ENCODE peak calls at places on chromosomes 4 and X, in ten cellular contexts. One of them, this sample, is unnamed.

GRCh38 chr4:151260526-151260925 is 16.4 kb upstream of the PRSS48 start:
- DNase-seq in tibial artery: no peak
- DNase-seq in kidney: no peak
- DNase-seq in WERI-Rb-1: no peak
- DNase-seq in cardiac muscle cell: no peak
- DNase-seq in breast epithelium: no peak
- DNase-seq in endothelial cell of umbilical vein: no peak
- DNase-seq in transverse colon: no peak
- DNase-seq in right lobe of liver: no peak
- DNase-seq in CD8-positive, alpha-beta T cell: no peak
- DNase-seq in this sample: no peak

GRCh38 chr4:117327491-117327890 is 242.1 kb upstream of the TRAM1L1 start:
- DNase-seq in tibial artery: no peak
- DNase-seq in kidney: no peak
- DNase-seq in WERI-Rb-1: no peak
- DNase-seq in cardiac muscle cell: no peak
- DNase-seq in breast epithelium: no peak
- DNase-seq in endothelial cell of umbilical vein: no peak
- DNase-seq in transverse colon: no peak
- DNase-seq in right lobe of liver: no peak
- DNase-seq in CD8-positive, alpha-beta T cell: no peak
- DNase-seq in this sample: no peak

GRCh38 chrX:43741843-43742573 is 85.9 kb downstream of the MAOA start:
- DNase-seq in tibial artery: peak
- DNase-seq in kidney: no peak
- DNase-seq in WERI-Rb-1: no peak
- DNase-seq in cardiac muscle cell: peak
- DNase-seq in breast epithelium: no peak
- DNase-seq in endothelial cell of umbilical vein: no peak
- DNase-seq in transverse colon: no peak
- DNase-seq in right lobe of liver: no peak
- DNase-seq in CD8-positive, alpha-beta T cell: no peak
- DNase-seq in this sample: no peak

GRCh38 chr4:6342530-6343293 is 73.1 kb downstream of the WFS1 start:
- DNase-seq in tibial artery: peak
- DNase-seq in kidney: peak
- DNase-seq in WERI-Rb-1: peak
- DNase-seq in cardiac muscle cell: peak
- DNase-seq in breast epithelium: no peak
- DNase-seq in endothelial cell of umbilical vein: no peak
- DNase-seq in transverse colon: no peak
- DNase-seq in right lobe of liver: no peak
- DNase-seq in CD8-positive, alpha-beta T cell: no peak
- DNase-seq in this sample: peak

GRCh38 chr4:169256101-169256612 is 14.6 kb downstream of the SH3RF1 start:
- DNase-seq in tibial artery: no peak
- DNase-seq in kidney: no peak
- DNase-seq in WERI-Rb-1: no peak
- DNase-seq in cardiac muscle cell: no peak
- DNase-seq in breast epithelium: no peak
- DNase-seq in endothelial cell of umbilical vein: no peak
- DNase-seq in transverse colon: no peak
- DNase-seq in right lobe of liver: no peak
- DNase-seq in CD8-positive, alpha-beta T cell: no peak
- DNase-seq in this sample: no peak

GRCh38 chr4:106287353-106287969 is 28.5 kb downstream of the TBCK start:
- DNase-seq in tibial artery: no peak
- DNase-seq in kidney: no peak
- DNase-seq in WERI-Rb-1: no peak
- DNase-seq in cardiac muscle cell: peak
- DNase-seq in breast epithelium: no peak
- DNase-seq in endothelial cell of umbilical vein: peak
- DNase-seq in transverse colon: no peak
- DNase-seq in right lobe of liver: no peak
- DNase-seq in CD8-positive, alpha-beta T cell: no peak
- DNase-seq in this sample: no peak

GRCh38 chr4:140117946-140118345 is 36.0 kb downstream of the MAML3 start:
- DNase-seq in tibial artery: no peak
- DNase-seq in kidney: no peak
- DNase-seq in WERI-Rb-1: no peak
- DNase-seq in cardiac muscle cell: no peak
- DNase-seq in breast epithelium: no peak
- DNase-seq in endothelial cell of umbilical vein: no peak
- DNase-seq in transverse colon: no peak
- DNase-seq in right lobe of liver: no peak
- DNase-seq in CD8-positive, alpha-beta T cell: no peak
- DNase-seq in this sample: no peak

GRCh38 chrX:100980608-100981497 is 11.3 kb downstream of the ARL13A start:
- DNase-seq in tibial artery: peak
- DNase-seq in kidney: peak
- DNase-seq in WERI-Rb-1: no peak
- DNase-seq in cardiac muscle cell: peak
- DNase-seq in breast epithelium: peak
- DNase-seq in endothelial cell of umbilical vein: peak
- DNase-seq in transverse colon: no peak
- DNase-seq in right lobe of liver: peak
- DNase-seq in CD8-positive, alpha-beta T cell: no peak
- DNase-seq in this sample: no peak

GRCh38 chr4:158079661-158080060 is 93.2 kb downstream of the GASK1B start:
- DNase-seq in tibial artery: no peak
- DNase-seq in kidney: no peak
- DNase-seq in WERI-Rb-1: no peak
- DNase-seq in cardiac muscle cell: no peak
- DNase-seq in breast epithelium: no peak
- DNase-seq in endothelial cell of umbilical vein: peak
- DNase-seq in transverse colon: no peak
- DNase-seq in right lobe of liver: no peak
- DNase-seq in CD8-positive, alpha-beta T cell: no peak
- DNase-seq in this sample: no peak

GRCh38 chr4:158074851-158075250 is 98.0 kb downstream of the GASK1B start:
- DNase-seq in tibial artery: no peak
- DNase-seq in kidney: no peak
- DNase-seq in WERI-Rb-1: no peak
- DNase-seq in cardiac muscle cell: no peak
- DNase-seq in breast epithelium: no peak
- DNase-seq in endothelial cell of umbilical vein: no peak
- DNase-seq in transverse colon: no peak
- DNase-seq in right lobe of liver: no peak
- DNase-seq in CD8-positive, alpha-beta T cell: no peak
- DNase-seq in this sample: no peak

GRCh38 chr4:158077835-158078234 is 95.0 kb downstream of the GASK1B start:
- DNase-seq in tibial artery: no peak
- DNase-seq in kidney: no peak
- DNase-seq in WERI-Rb-1: no peak
- DNase-seq in cardiac muscle cell: no peak
- DNase-seq in breast epithelium: no peak
- DNase-seq in endothelial cell of umbilical vein: no peak
- DNase-seq in transverse colon: no peak
- DNase-seq in right lobe of liver: no peak
- DNase-seq in CD8-positive, alpha-beta T cell: no peak
- DNase-seq in this sample: no peak

GRCh38 chr4:158080354-158080753 is 92.5 kb downstream of the GASK1B start:
- DNase-seq in tibial artery: no peak
- DNase-seq in kidney: no peak
- DNase-seq in WERI-Rb-1: no peak
- DNase-seq in cardiac muscle cell: no peak
- DNase-seq in breast epithelium: no peak
- DNase-seq in endothelial cell of umbilical vein: no peak
- DNase-seq in transverse colon: no peak
- DNase-seq in right lobe of liver: no peak
- DNase-seq in CD8-positive, alpha-beta T cell: no peak
- DNase-seq in this sample: no peak
- H3K27ac ChIP-seq in tibial artery: no peak
- H3K27ac ChIP-seq in kidney: no peak
- H3K27ac ChIP-seq in WERI-Rb-1: no peak
- H3K27ac ChIP-seq in cardiac muscle cell: no peak
- H3K27ac ChIP-seq in breast epithelium: no peak
- H3K27ac ChIP-seq in endothelial cell of umbilical vein: no peak
- H3K27ac ChIP-seq in transverse colon: no peak
- H3K27ac ChIP-seq in right lobe of liver: no peak
- H3K27ac ChIP-seq in CD8-positive, alpha-beta T cell: no peak
- H3K27ac ChIP-seq in this sample: no peak

GRCh38 chrX:20217279-20217678 is 49.4 kb downstream of the RPS6KA3 start:
- DNase-seq in tibial artery: no peak
- DNase-seq in kidney: no peak
- DNase-seq in WERI-Rb-1: no peak
- DNase-seq in cardiac muscle cell: peak
- DNase-seq in breast epithelium: no peak
- DNase-seq in endothelial cell of umbilical vein: peak
- DNase-seq in transverse colon: no peak
- DNase-seq in right lobe of liver: no peak
- DNase-seq in CD8-positive, alpha-beta T cell: no peak
- DNase-seq in this sample: no peak
- H3K4me3 ChIP-seq in tibial artery: no peak
- H3K4me3 ChIP-seq in kidney: no peak
- H3K4me3 ChIP-seq in WERI-Rb-1: no peak
- H3K4me3 ChIP-seq in cardiac muscle cell: no peak
- H3K4me3 ChIP-seq in breast epithelium: no peak
- H3K4me3 ChIP-seq in endothelial cell of umbilical vein: peak
- H3K4me3 ChIP-seq in transverse colon: no peak
- H3K4me3 ChIP-seq in right lobe of liver: peak
- H3K4me3 ChIP-seq in CD8-positive, alpha-beta T cell: no peak
- H3K4me3 ChIP-seq in this sample: peak

DNA sequence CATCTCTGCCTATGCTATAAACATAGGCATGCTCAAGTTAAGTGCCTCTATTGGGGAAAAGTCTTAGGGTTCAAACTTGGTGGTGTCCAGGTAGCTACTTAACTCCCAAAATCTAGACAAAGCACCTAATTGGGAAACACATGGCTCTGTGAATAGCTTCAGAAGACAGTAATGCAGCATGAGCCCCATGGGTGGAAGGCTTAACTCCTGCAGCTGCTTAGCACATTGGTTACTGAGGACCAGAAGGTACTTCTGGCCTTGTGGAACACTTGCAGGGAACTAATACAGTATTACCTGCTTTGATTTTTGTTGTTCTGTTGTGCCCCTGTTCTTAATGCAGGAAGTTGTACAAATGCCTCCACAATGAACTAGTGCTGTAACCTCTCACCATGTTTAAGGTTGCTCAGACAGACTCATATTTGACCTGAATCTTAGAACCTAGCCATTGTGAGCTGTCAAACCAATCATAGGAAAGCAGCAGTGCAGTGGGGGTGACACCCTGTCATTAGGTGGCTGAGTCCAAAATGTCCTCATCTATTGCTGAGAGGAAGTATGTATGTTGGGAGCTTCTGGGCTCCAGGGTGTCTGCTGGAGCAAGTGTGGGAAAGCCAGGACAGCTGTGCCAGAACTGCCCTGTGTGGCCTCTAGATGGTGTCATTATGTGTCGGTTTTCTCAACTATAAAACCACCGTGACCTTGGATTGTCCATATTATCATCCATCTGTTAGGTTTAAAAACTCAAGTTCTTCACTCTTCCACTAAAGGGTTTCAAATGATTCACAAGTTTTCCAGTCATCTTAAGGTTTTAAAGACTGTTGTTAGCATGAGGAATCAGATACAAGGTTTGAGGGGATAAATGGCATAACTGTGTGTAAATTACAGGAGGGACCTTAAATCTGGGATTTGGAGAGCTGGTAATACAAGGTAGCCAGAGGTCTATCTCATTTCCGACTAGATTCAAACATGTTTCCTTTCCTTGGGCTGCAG is 69.9 kb upstream of the WDR1 start:
- DNase-seq in tibial artery: no peak
- DNase-seq in kidney: no peak
- DNase-seq in WERI-Rb-1: peak
- DNase-seq in cardiac muscle cell: no peak
- DNase-seq in breast epithelium: no peak
- DNase-seq in endothelial cell of umbilical vein: no peak
- DNase-seq in transverse colon: no peak
- DNase-seq in right lobe of liver: no peak
- DNase-seq in CD8-positive, alpha-beta T cell: no peak
- DNase-seq in this sample: no peak
- TF ChIP-seq CTCF in tibial artery: no peak
- TF ChIP-seq CTCF in kidney: peak
- TF ChIP-seq CTCF in WERI-Rb-1: peak
- TF ChIP-seq CTCF in cardiac muscle cell: peak
- TF ChIP-seq CTCF in breast epithelium: no peak
- TF ChIP-seq CTCF in endothelial cell of umbilical vein: no peak
- TF ChIP-seq CTCF in transverse colon: no peak
- TF ChIP-seq CTCF in right lobe of liver: no peak
- TF ChIP-seq CTCF in CD8-positive, alpha-beta T cell: no peak
- TF ChIP-seq CTCF in this sample: no peak

GRCh38 chr4:113276448-113277158 is 227.2 kb downstream of the ANK2 start:
- DNase-seq in tibial artery: no peak
- DNase-seq in kidney: no peak
- DNase-seq in WERI-Rb-1: no peak
- DNase-seq in cardiac muscle cell: no peak
- DNase-seq in breast epithelium: no peak
- DNase-seq in endothelial cell of umbilical vein: no peak
- DNase-seq in transverse colon: no peak
- DNase-seq in right lobe of liver: no peak
- DNase-seq in CD8-positive, alpha-beta T cell: no peak
- DNase-seq in this sample: no peak
- H3K27ac ChIP-seq in tibial artery: no peak
- H3K27ac ChIP-seq in kidney: no peak
- H3K27ac ChIP-seq in WERI-Rb-1: no peak
- H3K27ac ChIP-seq in cardiac muscle cell: no peak
- H3K27ac ChIP-seq in breast epithelium: peak
- H3K27ac ChIP-seq in endothelial cell of umbilical vein: no peak
- H3K27ac ChIP-seq in transverse colon: no peak
- H3K27ac ChIP-seq in right lobe of liver: no peak
- H3K27ac ChIP-seq in CD8-positive, alpha-beta T cell: no peak
- H3K27ac ChIP-seq in this sample: no peak

DNA sequence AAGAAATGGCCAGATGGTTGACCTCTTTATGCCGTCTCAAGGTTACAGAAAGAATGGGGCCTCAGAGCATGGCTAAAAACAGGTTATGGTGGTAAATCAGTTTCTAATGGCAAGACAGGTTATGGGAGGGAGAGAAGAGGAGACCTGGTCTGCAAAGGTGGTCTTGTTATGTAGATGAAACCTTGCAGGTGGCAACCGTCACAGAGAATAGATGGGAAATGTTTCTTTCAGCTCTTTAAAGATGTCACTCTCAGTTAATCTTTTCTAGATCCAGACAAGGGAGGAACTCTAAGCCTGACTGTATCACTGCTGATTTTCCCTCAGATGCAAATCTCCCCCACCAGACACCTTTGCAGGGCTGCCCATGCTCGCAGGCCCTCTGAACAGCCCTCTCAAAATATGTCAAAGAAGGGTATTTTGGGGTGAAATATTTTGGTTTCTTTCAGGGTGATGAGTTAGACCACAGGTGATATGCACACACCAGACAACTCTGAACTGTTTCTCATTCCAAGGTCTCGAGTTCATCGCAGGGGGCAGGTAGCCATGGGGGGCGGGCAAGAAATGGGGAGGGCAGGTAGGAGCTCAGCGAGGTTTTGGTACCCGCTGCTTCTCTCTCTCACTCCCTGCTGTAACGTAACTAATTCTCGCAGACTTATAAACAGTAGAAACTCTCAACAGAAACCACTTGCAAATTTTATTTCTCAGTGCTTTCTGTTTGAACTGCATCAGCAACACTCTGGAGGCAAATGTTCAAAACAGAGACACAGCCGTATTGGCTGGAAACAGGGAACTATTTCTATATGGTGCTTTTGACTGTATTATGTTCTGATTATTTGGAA is 32.4 kb downstream of the CASP3 start:
- DNase-seq in tibial artery: no peak
- DNase-seq in kidney: no peak
- DNase-seq in WERI-Rb-1: no peak
- DNase-seq in cardiac muscle cell: no peak
- DNase-seq in breast epithelium: no peak
- DNase-seq in endothelial cell of umbilical vein: no peak
- DNase-seq in transverse colon: peak
- DNase-seq in right lobe of liver: no peak
- DNase-seq in CD8-positive, alpha-beta T cell: no peak
- DNase-seq in this sample: no peak
- H3K4me3 ChIP-seq in tibial artery: no peak
- H3K4me3 ChIP-seq in kidney: no peak
- H3K4me3 ChIP-seq in WERI-Rb-1: no peak
- H3K4me3 ChIP-seq in cardiac muscle cell: no peak
- H3K4me3 ChIP-seq in breast epithelium: no peak
- H3K4me3 ChIP-seq in endothelial cell of umbilical vein: no peak
- H3K4me3 ChIP-seq in transverse colon: no peak
- H3K4me3 ChIP-seq in right lobe of liver: no peak
- H3K4me3 ChIP-seq in CD8-positive, alpha-beta T cell: no peak
- H3K4me3 ChIP-seq in this sample: no peak